ENCODE peak calls at places on chromosome 22, in five cellular contexts. E is prostate gland, I is sigmoid colon, S is IMR-90, O is tibial artery. Q is an unnamed sample.

GRCh38 chr22:36304429-36304828 is 51.5 kb downstream of the APOL1 start:
- DNase-seq in E (no peak), I (no peak), S (peak), O (no peak), Q (no peak)

GRCh38 chr22:25380141-25380747 is 160.8 kb downstream of the CRYBB2 start:
- DNase-seq in E (no peak), I (no peak), S (no peak), O (no peak), Q (no peak)

GRCh38 chr22:47837703-47838102 is 1075.3 kb downstream of the TBC1D22A start:
- DNase-seq in E (no peak), I (no peak), S (no peak), O (no peak), Q (no peak)

GRCh38 chr22:42419328-42419881 is 12.8 kb downstream of the NFAM1 start:
- DNase-seq in E (no peak), I (no peak), S (no peak), O (no peak), Q (peak)

GRCh38 chr22:45859231-45860161 is 117.5 kb downstream of the WNT7B start:
- DNase-seq in E (no peak), I (no peak), S (peak), O (peak), Q (no peak)

GRCh38 chr22:50140615-50141014 is 29.9 kb upstream of the PANX2 start:
- DNase-seq in E (no peak), I (no peak), S (no peak), O (peak), Q (no peak)

GRCh38 chr22:39559456-39560105 is 11.0 kb upstream of the CACNA1I start:
- DNase-seq in E (no peak), I (no peak), S (no peak), O (no peak), Q (no peak)

GRCh38 chr22:38872831-38873248 is 824 bp upstream of the CBX6 start:
- DNase-seq in E (peak), I (peak), S (peak), O (peak), Q (peak)

GRCh38 chr22:35733742-35734516 is 16.3 kb downstream of the APOL5 start:
- DNase-seq in E (no peak), I (no peak), S (no peak), O (no peak), Q (no peak)

DNA sequence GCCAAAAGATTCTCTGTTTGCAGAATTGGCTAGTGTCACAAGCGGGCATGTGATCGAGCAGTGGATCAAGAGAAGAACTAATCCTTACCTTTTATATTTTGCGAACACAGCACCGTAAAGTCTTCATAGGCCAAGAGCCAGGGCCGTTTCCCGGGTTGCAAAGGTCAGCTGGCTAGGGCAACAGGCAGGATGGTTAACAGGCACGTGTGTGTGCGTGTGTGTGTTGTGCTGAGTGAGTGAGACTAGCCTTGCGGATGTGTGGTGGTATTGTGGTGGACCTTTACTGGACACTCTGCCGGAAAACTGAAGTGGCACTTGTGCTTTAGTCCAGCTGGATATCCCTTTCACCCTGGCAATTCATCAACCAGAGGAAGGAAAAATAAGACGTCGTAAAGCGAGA is 176.7 kb downstream of the BCR start:
- DNase-seq in E (no peak), I (no peak), S (no peak), O (no peak), Q (no peak)
- H3K27ac ChIP-seq in E (no peak), I (no peak), S (no peak), O (no peak), Q (no peak)

GRCh38 chr22:44357296-44357961 is 44.7 kb upstream of the SHISAL1 start:
- DNase-seq in E (no peak), I (no peak), S (no peak), O (no peak), Q (no peak)
- TF ChIP-seq CTCF in E (no peak), I (no peak), S (peak), O (no peak), Q (no peak)

GRCh38 chr22:37500745-37501144 is 14.6 kb upstream of the MFNG start:
- DNase-seq in E (no peak), I (no peak), S (no peak), O (no peak), Q (no peak)
- H3K27ac ChIP-seq in E (peak), I (peak), S (no peak), O (no peak), Q (no peak)

GRCh38 chr22:30348395-30348794 is 8.3 kb downstream of the SF3A1 start:
- DNase-seq in E (no peak), I (no peak), S (no peak), O (no peak), Q (no peak)

GRCh38 chr22:30344447-30345200 is 12.1 kb downstream of the SF3A1 start:
- DNase-seq in E (no peak), I (no peak), S (no peak), O (no peak), Q (no peak)

GRCh38 chr22:30351226-30351625 is 5.5 kb downstream of the SF3A1 start:
- DNase-seq in E (no peak), I (no peak), S (no peak), O (no peak), Q (no peak)

GRCh38 chr22:30348837-30349236 is 7.9 kb downstream of the SF3A1 start:
- DNase-seq in E (no peak), I (no peak), S (no peak), O (no peak), Q (no peak)

DNA sequence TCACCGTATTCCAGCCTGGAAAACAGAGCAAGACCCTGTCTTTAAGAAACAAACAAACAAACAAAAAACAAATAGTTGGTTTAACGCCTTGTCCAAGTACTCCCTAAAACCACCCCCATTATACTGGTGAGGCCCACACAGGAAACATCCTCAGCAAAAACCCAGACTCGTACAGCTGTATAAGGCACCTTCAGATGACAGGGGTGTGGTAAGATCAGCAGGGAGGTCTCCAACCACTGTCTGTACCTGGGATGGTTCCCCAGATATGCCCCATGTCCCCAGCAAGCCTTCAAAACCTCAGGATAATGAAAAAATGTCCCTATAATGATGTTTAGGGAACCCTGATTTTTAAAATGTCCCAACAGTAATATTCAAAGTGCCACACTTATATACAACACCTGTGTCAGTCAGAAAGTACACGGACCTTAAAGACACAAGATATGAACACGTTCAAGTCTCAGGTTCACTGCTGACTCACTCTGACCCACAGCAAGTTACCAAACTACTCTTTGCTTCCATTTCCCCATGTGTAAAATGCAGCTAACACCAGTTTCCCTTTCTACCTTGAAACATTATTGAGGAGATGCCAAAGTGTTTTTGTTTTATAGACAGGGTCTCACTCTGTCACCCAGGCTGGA is 9.3 kb downstream of the SF3A1 start:
- DNase-seq in E (no peak), I (no peak), S (no peak), O (no peak), Q (no peak)
- TF ChIP-seq CTCF in E (no peak), I (no peak), S (no peak), O (no peak), Q (no peak)

Q was measured in upper lobe of right lung.